ENCODE peak calls at places on chromosomes 1 and 21, in eight cellular contexts. F is IMR-90, Q is A673, C is left ventricle myocardium inferior, O is neural progenitor cell, X is MM.1S, V is NT2/D1, I is spleen. Y is an unnamed sample. For H3K4me1, the result is how much of the 10 kb centered on the place peaks cover.

GRCh38 chr21:38819719-38820147 is 14.0 kb downstream of the ETS2 start:
- DNase-seq in F (peak), Q (no peak), C (no peak), O (no peak), X (no peak), V (no peak), I (no peak), Y (peak)

GRCh38 chr1:212313616-212314015 is 28.4 kb downstream of the PPP2R5A start:
- DNase-seq in F (peak), Q (no peak), C (no peak), O (no peak), X (no peak), V (no peak), I (no peak), Y (no peak)

GRCh38 chr21:45607021-45607921 is 36.3 kb upstream of the PCBP3 start:
- DNase-seq in F (peak), Q (peak), C (no peak), O (no peak), X (no peak), V (no peak), I (no peak), Y (no peak)

GRCh38 chr1:48654606-48655210 is 122.0 kb downstream of the BEND5 start:
- DNase-seq in F (no peak), Q (no peak), C (no peak), O (peak), X (no peak), V (no peak), I (no peak), Y (no peak)

GRCh38 chr1:245751671-245752070 is 596.9 kb downstream of the KIF26B start:
- DNase-seq in F (no peak), Q (no peak), C (no peak), O (peak), X (no peak), V (no peak), I (no peak), Y (no peak)

GRCh38 chr1:152933196-152933595 is 13.8 kb upstream of the SPRR5 start:
- DNase-seq in F (no peak), Q (no peak), C (no peak), O (no peak), X (no peak), V (no peak), I (no peak), Y (no peak)

GRCh38 chr1:12532405-12533315 is 85.3 kb downstream of the DHRS3 start:
- DNase-seq in F (no peak), Q (no peak), C (no peak), O (no peak), X (no peak), V (no peak), I (no peak), Y (no peak)

GRCh38 chr1:108521990-108522393 is 37.9 kb upstream of the EEIG2 start:
- DNase-seq in F (peak), Q (peak), C (no peak), O (no peak), X (no peak), V (no peak), I (no peak), Y (no peak)

GRCh38 chr1:244354810-244355278 is 96.9 kb downstream of the ADSS2 start:
- DNase-seq in F (peak), Q (no peak), C (no peak), O (no peak), X (no peak), V (no peak), I (no peak), Y (no peak)

GRCh38 chr1:230568008-230568407 is 74.3 kb upstream of the COG2 start:
- DNase-seq in F (peak), Q (no peak), C (no peak), O (no peak), X (no peak), V (peak), I (no peak), Y (peak)

GRCh38 chr1:159000627-159001026 is 9.1 kb upstream of the IFI16 start:
- DNase-seq in F (peak), Q (peak), C (peak), O (peak), X (no peak), V (peak), I (no peak), Y (peak)

GRCh38 chr1:47932744-47933143 is 64.4 kb downstream of the TRABD2B start:
- DNase-seq in F (no peak), Q (no peak), C (no peak), O (no peak), X (no peak), V (no peak), I (no peak), Y (no peak)

GRCh38 chr1:98410082-98410481 is 251.4 kb upstream of the SNX7 start:
- DNase-seq in F (no peak), Q (no peak), C (no peak), O (no peak), X (no peak), V (no peak), I (no peak), Y (no peak)

GRCh38 chr1:161421456-161421855 is 53.8 kb upstream of the CFAP126 start:
- DNase-seq in F (no peak), Q (peak), C (no peak), O (no peak), X (no peak), V (no peak), I (no peak), Y (no peak)

GRCh38 chr1:110228386-110228785 is 18.3 kb downstream of the KCNC4 start:
- DNase-seq in F (no peak), Q (no peak), C (no peak), O (no peak), X (no peak), V (no peak), I (no peak), Y (no peak)

GRCh38 chr1:230853736-230854135 is 14.6 kb downstream of the C1orf198 start:
- DNase-seq in F (no peak), Q (no peak), C (no peak), O (no peak), X (no peak), V (no peak), I (no peak), Y (no peak)

GRCh38 chr1:96845464-96845863 is 123.9 kb downstream of the PTBP2 start:
- DNase-seq in F (no peak), Q (peak), C (no peak), O (peak), X (no peak), V (peak), I (peak), Y (peak)

GRCh38 chr1:155208406-155208655 is 164 bp upstream of the MTX1 start:
- DNase-seq in F (no peak), Q (no peak), C (no peak), O (no peak), X (no peak), V (peak), I (no peak), Y (no peak)

GRCh38 chr1:191163621-191164020 is 686.0 kb upstream of the BRINP3 start:
- DNase-seq in F (no peak), Q (no peak), C (no peak), O (no peak), X (no peak), V (no peak), I (no peak), Y (no peak)

GRCh38 chr1:94205639-94206038 is 31.7 kb downstream of the ARHGAP29 start:
- DNase-seq in F (no peak), Q (no peak), C (no peak), O (no peak), X (no peak), V (no peak), I (no peak), Y (no peak)

GRCh38 chr1:94806451-94806861 is 13.7 kb upstream of the SLC44A3 start:
- DNase-seq in F (peak), Q (no peak), C (no peak), O (no peak), X (no peak), V (no peak), I (no peak), Y (no peak)

GRCh38 chr1:236619398-236619797 is 15.1 kb upstream of the HEATR1 start:
- DNase-seq in F (no peak), Q (no peak), C (no peak), O (no peak), X (no peak), V (no peak), I (no peak), Y (no peak)

GRCh38 chr1:2642560-2643413 is 10.0 kb upstream of the MMEL1 start:
- DNase-seq in F (peak), Q (peak), C (peak), O (peak), X (peak), V (peak), I (peak), Y (peak)

GRCh38 chr1:172993640-172994039 is 57.1 kb downstream of the TNFSF18 start:
- DNase-seq in F (peak), Q (no peak), C (no peak), O (no peak), X (no peak), V (no peak), I (no peak), Y (no peak)

GRCh38 chr1:101314244-101314643 is 77.4 kb downstream of the S1PR1 start:
- DNase-seq in F (peak), Q (no peak), C (no peak), O (no peak), X (no peak), V (no peak), I (no peak), Y (no peak)

GRCh38 chr1:162165528-162165927 is 96.0 kb downstream of the NOS1AP start:
- DNase-seq in F (no peak), Q (peak), C (no peak), O (no peak), X (no peak), V (no peak), I (no peak), Y (no peak)

GRCh38 chr1:87334351-87335174 is 5.9 kb downstream of the LMO4 start:
- DNase-seq in F (peak), Q (peak), C (no peak), O (peak), X (peak), V (peak), I (peak), Y (peak)

DNA sequence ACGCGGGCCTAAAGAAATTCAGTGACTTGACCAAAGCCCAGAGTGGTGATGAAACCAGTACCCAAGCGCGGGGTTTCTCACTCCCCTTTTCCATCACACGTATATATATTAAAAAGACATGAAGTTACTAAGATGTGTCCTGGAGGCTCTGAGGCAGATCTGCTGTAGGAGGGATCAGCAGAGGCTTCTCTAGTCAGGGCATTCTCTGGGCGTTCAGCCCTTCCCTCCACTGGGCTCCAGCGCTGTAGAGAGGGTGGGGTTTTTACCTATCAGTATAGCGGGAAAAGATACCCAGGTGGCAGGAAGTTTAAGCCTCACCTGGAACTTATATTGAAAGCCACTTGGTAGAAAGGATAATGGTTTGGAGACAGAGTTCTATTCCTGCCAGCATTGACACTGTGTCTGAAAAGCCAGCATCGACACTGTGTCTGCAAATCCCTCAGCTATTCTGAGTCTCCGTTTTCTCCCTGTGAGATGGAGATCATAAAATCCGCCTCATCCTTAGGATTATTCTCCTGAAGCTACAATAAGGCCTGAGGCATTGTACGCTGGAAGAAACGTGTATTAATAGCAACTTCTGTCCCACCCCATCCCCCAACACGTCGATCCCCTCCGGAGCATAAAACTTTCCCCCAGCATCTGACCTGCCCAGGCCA is 754 bp upstream of the PLEKHO1 start:
- DNase-seq in F (no peak), Q (no peak), C (no peak), O (peak), X (no peak), V (no peak), I (no peak), Y (no peak)
- H3K4me1 ChIP-seq in F (under half), Q (under half), C (half or more), O (under half), X (under half), V (under half), I (half or more), Y (under half)

DNA sequence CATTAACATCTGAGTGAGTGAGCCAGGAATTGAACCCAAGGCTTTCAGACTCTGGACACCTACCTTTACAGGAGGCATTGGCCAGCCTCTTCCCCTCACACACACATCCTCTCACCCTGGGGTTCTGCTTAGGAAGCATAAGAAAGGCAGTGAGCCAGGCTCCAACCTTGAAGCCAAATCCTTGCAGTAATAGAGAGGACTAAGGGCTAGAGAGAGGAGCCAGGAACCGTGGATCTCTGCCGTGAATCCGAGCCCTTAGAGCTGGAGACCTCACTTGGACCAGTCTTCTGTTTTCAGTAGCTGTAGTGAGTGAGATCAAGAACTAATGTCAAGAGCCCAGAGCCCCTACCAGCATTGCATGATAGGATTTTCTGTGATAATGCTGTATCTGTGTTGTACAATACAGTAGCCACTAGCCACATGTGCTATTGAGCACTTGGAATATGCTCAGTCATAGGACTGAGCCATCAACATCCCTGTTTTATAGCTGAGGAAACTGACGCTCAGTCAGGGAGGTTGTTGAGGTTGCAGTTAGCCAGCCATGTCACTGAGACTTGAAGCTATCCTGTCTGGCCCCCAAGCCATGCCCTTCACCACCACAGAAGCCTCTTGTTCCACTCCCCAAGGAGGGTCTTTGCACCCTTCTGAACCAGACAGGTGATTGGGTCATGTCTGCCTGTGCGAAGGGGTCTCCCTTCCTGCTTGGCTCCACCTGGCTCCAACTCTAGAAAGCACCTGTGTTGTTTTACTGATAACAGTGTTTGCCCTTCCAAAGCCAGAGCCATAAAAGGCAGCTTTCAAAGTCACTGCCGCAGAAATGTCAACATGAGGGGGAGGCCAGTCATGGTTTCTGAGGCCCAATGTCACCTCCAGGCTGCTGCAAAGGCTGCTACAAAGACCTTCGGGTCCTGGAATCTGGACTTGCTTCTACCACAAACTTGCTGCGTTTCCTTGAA is 101.1 kb upstream of the JUN start:
- DNase-seq in F (no peak), Q (no peak), C (peak), O (no peak), X (no peak), V (no peak), I (no peak), Y (peak)
- H3K4me1 ChIP-seq in F (under half), Q (under half), C (half or more), O (under half), X (under half), V (under half), I (half or more), Y (under half)

GRCh38 chr1:199042193-199042592 is 403.4 kb downstream of the PTPRC start:
- DNase-seq in F (no peak), Q (no peak), C (no peak), O (no peak), X (no peak), V (no peak), I (no peak), Y (no peak)
- H3K4me1 ChIP-seq in F (under half), Q (under half), C (under half), O (under half), X (under half), V (under half), I (under half), Y (under half)

DNA sequence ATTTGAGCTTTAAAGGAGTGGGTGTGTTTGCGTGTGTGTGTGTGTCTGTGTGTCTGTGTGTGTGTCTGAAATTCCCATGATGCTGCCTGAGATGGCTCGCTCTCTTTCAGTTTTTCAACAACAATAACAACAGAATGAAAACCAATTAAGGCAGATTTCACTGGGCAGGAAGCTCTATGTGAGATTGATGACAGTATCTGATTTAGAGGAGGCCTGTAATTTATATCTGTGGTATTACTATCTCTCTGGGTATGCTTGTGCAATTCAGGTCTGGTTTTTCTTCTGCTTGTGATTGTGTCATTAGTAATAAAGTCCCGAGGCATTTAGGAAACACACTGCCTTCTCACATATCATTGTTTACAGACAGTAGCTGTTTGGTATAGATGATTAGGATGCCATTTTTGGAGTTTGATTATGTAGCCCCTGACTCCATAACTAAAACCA is 85.9 kb upstream of the ZNF326 start:
- DNase-seq in F (peak), Q (peak), C (no peak), O (no peak), X (no peak), V (no peak), I (no peak), Y (no peak)
- H3K4me1 ChIP-seq in F (under half), Q (half or more), C (half or more), O (under half), X (under half), V (under half), I (half or more), Y (under half)

GRCh38 chr1:61293986-61294504 is 211.7 kb downstream of the NFIA start:
- DNase-seq in F (peak), Q (no peak), C (no peak), O (no peak), X (no peak), V (no peak), I (no peak), Y (no peak)
- H3K4me1 ChIP-seq in F (under half), Q (under half), C (half or more), O (under half), X (under half), V (under half), I (under half), Y (under half)

GRCh38 chr1:202287196-202287595 is 54.5 kb downstream of the UBE2T start:
- DNase-seq in F (no peak), Q (no peak), C (no peak), O (no peak), X (no peak), V (no peak), I (no peak), Y (no peak)

GRCh38 chr1:202288177-202288576 is 53.6 kb downstream of the UBE2T start:
- DNase-seq in F (no peak), Q (no peak), C (no peak), O (no peak), X (no peak), V (no peak), I (peak), Y (no peak)

GRCh38 chr1:202286622-202287097 is 55.1 kb downstream of the UBE2T start:
- DNase-seq in F (peak), Q (no peak), C (peak), O (no peak), X (no peak), V (no peak), I (peak), Y (no peak)

GRCh38 chr1:202291001-202291400 is 50.7 kb downstream of the UBE2T start:
- DNase-seq in F (peak), Q (no peak), C (no peak), O (no peak), X (no peak), V (no peak), I (peak), Y (no peak)

GRCh38 chr1:202289009-202289408 is 52.7 kb downstream of the UBE2T start:
- DNase-seq in F (no peak), Q (no peak), C (no peak), O (no peak), X (no peak), V (no peak), I (peak), Y (no peak)
- H3K4me1 ChIP-seq in F (under half), Q (under half), C (under half), O (under half), X (under half), V (under half), I (under half), Y (under half)